ENCODE peak calls at places on chromosomes 16 and 17, in nine cellular contexts. S, Z, I, Q, Y, T, D, C and W are unnamed samples. For H3K4me1, the result is how much of the 10 kb centered on the place peaks cover.

GRCh38 chr16:61131447-61131846 is 904.8 kb downstream of the CDH8 start:
- DNase-seq in Z (no peak), D (no peak), I (no peak), C (no peak), Y (no peak), S (no peak), T (no peak), Q (no peak), W (no peak)

GRCh38 chr17:69501591-69502468 is 87.3 kb downstream of the MAP2K6 start:
- DNase-seq in S (peak), Y (peak), Z (no peak), Q (no peak), C (no peak), I (no peak), T (no peak), D (no peak), W (no peak)

GRCh38 chr16:67883872-67884261 is 818 bp upstream of the NRN1L start:
- DNase-seq in D (peak), T (peak), S (peak), Y (peak), Z (peak), C (no peak), Q (peak), I (no peak), W (peak)

GRCh38 chr16:17342031-17342430 is 128.7 kb downstream of the XYLT1 start:
- DNase-seq in C (no peak), D (peak), S (no peak), I (no peak), Q (no peak), T (no peak), Y (no peak), Z (no peak), W (no peak)

GRCh38 chr17:32609085-32609484 is 122.3 kb downstream of the CDK5R1 start:
- DNase-seq in Y (peak), Q (peak), Z (peak), D (peak), S (no peak), T (peak), I (no peak), C (peak), W (no peak)

GRCh38 chr16:52364500-52364899 is 182.4 kb downstream of the TOX3 start:
- DNase-seq in D (no peak), Y (no peak), C (no peak), S (no peak), Z (no peak), I (no peak), Q (no peak), T (no peak), W (no peak)

GRCh38 chr16:47561286-47561685 is 100.2 kb downstream of the PHKB start:
- DNase-seq in C (no peak), Y (no peak), D (no peak), Z (no peak), S (no peak), Q (no peak), T (no peak), I (no peak), W (no peak)

GRCh38 chr16:66874079-66874775 is 6.1 kb upstream of the PDP2 start:
- DNase-seq in C (no peak), I (no peak), Y (no peak), Q (no peak), Z (no peak), T (no peak), S (peak), D (no peak), W (no peak)

GRCh38 chr17:43367588-43368242 is 31.1 kb upstream of the ARL4D start:
- DNase-seq in D (peak), I (no peak), T (no peak), S (peak), Z (no peak), Q (peak), Y (no peak), C (no peak), W (no peak)

GRCh38 chr17:59763861-59764260 is 56.4 kb downstream of the VMP1 start:
- DNase-seq in T (no peak), Y (no peak), D (no peak), Z (no peak), C (no peak), Q (no peak), S (peak), I (no peak), W (no peak)

GRCh38 chr17:75684249-75684648 is 17.1 kb downstream of the SAP30BP start:
- DNase-seq in S (peak), D (no peak), T (no peak), C (no peak), Q (no peak), Y (no peak), I (no peak), Z (no peak), W (no peak)

GRCh38 chr17:13197586-13197985 is 179.8 kb upstream of the ELAC2 start:
- DNase-seq in C (no peak), Q (no peak), S (no peak), I (no peak), T (no peak), D (no peak), Y (no peak), Z (no peak), W (no peak)

GRCh38 chr17:40095356-40095943 is 4.9 kb downstream of the NR1D1 start:
- DNase-seq in Z (peak), C (peak), S (no peak), Q (no peak), D (no peak), I (no peak), T (no peak), Y (peak), W (peak)

GRCh38 chr16:10637337-10638037 is 57.1 kb upstream of the EMP2 start:
- DNase-seq in I (no peak), Z (no peak), D (no peak), T (no peak), Y (no peak), C (no peak), S (no peak), Q (no peak), W (no peak)

GRCh38 chr16:49183911-49184310 is 97.7 kb downstream of the CBLN1 start:
- DNase-seq in I (no peak), D (no peak), Q (no peak), Y (no peak), S (no peak), T (no peak), C (no peak), Z (no peak), W (no peak)

GRCh38 chr16:86300746-86301480 is 209.4 kb upstream of the FOXF1 start:
- DNase-seq in C (no peak), T (no peak), S (peak), D (peak), Y (no peak), Z (no peak), I (peak), Q (no peak), W (no peak)

GRCh38 chr16:85396879-85397871 is 215.9 kb upstream of the GSE1 start:
- DNase-seq in S (no peak), I (no peak), Q (peak), C (peak), T (peak), Y (no peak), Z (peak), D (peak), W (no peak)

GRCh38 chr17:39653662-39654331 is 11.4 kb upstream of the TCAP start:
- DNase-seq in C (peak), Z (peak), Y (peak), S (no peak), I (no peak), D (peak), Q (peak), T (peak), W (no peak)

GRCh38 chr17:27326051-27326450 is 32.1 kb downstream of the WSB1 start:
- DNase-seq in I (no peak), C (no peak), Z (no peak), S (no peak), D (no peak), T (no peak), Q (no peak), Y (no peak), W (peak)

GRCh38 chr17:16434662-16435061 is 19.3 kb downstream of the TRPV2 start:
- DNase-seq in T (no peak), Y (no peak), I (no peak), Q (no peak), S (no peak), Z (no peak), C (no peak), D (no peak), W (no peak)

GRCh38 chr16:4392382-4393242 is 21.0 kb downstream of the VASN start:
- DNase-seq in T (no peak), D (no peak), Z (peak), S (peak), C (peak), Y (peak), Q (peak), I (no peak), W (no peak)

GRCh38 chr16:84603115-84603816 is 14.6 kb downstream of the COTL1 start:
- DNase-seq in Y (peak), S (peak), Z (peak), I (peak), Q (peak), C (peak), D (peak), T (peak), W (no peak)

GRCh38 chr17:40727447-40728231 is 24.1 kb upstream of the KRT24 start:
- DNase-seq in T (no peak), C (no peak), Y (no peak), D (peak), S (peak), Q (peak), I (no peak), Z (no peak), W (no peak)

GRCh38 chr16:47851026-47851610 is 304.7 kb downstream of the ABCC12 start:
- DNase-seq in C (no peak), D (no peak), Z (no peak), T (no peak), Q (no peak), Y (no peak), I (no peak), S (no peak), W (peak)

DNA sequence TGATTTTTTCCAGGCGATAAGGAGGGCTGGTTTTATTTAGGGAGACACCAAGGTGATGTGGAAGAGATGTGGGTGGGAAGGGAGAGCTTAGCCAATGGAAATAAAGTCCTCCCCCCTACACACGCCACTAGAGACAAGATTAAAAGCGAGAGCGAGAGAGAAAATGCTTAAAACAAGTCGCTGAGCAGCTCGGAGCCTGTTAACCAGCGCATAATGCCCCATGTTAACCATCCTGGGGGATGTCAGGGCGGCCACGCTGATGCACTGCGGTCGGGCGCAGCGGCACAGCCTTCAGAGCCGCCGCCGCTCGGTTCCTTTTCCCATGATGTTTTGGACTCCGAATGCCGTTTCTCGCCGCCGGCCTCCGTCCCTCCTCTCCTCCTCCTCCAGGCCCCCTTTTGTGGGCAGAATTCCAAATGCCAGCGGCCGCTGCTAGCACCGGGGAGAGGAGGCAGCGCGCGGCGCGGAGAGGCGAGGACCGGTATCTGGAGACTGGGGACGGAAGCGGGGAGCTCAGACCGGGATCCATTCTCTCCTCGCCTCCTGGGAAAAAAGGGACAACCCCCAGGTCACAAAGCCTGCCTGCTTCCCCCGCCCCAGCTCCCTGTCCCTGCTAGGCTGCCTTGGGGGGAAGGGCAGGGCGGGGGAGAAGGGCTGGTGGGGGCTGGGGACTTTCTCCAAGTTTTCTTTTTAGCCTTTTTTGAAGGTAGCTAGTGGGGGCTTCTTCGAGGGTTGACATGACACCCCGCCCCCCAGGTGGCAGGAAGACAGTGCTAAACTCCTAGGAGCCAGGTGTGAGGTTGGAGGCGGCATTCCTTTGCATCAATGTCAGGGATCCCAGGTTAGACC is 98.1 kb upstream of the CCL2 start:
- DNase-seq in I (no peak), D (no peak), Y (no peak), T (no peak), Z (no peak), Q (no peak), C (no peak), S (no peak), W (peak)
- H3K4me3 ChIP-seq in I (no peak), D (no peak), Y (peak), T (no peak), Z (no peak), Q (no peak), C (no peak), S (no peak), W (no peak)

GRCh38 chr17:50545306-50545705 is 1.7 kb upstream of the SPATA20 start:
- DNase-seq in Y (no peak), Q (no peak), T (no peak), I (no peak), C (peak), D (no peak), S (no peak), Z (no peak), W (no peak)
- H3K4me1 ChIP-seq in Y (half or more), Q (under half), T (under half), I (half or more), C (half or more), D (under half), S (under half), Z (under half), W (under half)

DNA sequence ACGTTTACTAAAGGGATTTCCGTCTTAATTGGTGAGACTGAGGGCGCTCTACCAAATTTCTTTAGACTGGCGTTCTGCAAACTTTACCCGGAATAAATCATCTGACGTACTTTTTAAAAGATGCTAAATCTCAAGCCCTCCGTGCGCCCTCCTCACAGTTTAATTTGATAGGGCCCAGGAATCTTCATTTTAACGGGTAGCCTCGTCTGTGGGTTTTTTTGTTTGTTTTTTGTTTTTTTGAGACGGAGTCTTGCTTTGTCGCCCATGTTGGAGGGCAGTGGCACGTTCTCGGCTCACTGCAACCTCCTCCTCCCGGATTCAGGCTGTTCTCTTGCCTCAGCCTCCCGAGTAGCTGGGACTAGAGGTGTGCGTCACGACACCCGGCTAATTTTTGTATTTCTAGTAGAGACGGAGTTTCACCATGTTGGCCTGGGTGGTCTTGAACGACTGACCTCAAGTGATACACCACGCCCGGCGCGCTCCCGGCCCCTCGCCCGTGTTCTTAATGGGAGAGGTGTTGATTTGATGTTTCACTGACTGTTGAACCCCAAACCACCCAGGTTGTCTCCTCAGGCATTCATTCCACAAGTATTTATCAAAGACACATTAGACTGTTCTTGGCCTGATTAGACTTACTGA is 1.3 kb downstream of the CENPN start:
- DNase-seq in I (no peak), S (no peak), Q (no peak), D (peak), Y (no peak), C (no peak), T (no peak), Z (no peak), W (no peak)
- TF ChIP-seq CTCF in I (no peak), S (no peak), Q (no peak), D (no peak), Y (no peak), C (no peak), T (no peak), Z (no peak), W (no peak)

DNA sequence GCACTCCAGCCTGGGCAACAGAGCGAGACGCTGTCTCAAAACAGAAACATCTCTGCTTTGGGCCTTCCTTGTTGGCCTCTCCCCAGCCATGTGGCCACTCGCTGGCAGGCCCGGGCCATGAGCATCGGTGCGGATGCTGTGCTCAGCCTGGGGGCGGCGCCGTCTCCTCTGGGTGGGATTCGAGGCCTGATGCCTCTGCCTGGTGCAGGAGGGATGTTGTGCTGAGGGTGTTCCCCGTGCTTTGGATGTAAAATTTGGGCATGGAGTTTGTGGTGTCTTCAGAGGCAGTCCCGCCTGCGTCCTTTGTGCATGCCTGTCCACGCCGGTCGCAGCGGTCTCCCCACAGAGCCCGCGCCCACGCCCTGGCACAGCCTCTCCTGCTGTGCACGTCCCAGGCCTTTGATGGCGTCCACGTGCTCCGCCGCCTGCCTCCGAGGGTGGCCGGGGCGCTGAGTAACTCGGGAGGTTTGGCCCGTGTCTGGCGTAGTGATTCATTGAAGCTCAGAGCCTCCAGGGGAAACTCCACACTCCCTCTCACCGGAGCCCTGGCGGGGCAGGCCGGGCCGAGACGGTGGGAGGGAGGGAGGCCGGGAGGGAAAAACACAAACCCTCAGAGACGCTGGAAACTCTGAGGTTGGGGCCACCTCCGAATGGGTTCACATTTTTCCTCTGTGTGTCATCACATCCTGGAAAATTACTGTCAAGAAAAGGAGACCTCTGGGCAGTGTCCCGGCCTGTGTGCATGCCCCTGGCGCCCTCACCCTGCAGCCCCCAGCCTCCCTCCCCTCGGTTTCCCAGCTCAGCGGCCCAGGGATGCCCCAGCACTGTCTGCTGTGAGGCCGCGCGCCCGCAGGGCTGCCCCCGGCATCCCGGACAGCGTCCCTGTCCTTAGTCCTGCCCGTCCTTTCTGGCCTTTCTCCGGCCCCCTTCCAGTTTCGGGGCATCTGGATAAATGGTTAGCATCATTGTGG is 19.0 kb downstream of the CENPX start:
- DNase-seq in D (peak), T (peak), Y (no peak), I (no peak), C (no peak), Z (peak), S (peak), Q (peak), W (no peak)
- H3K4me3 ChIP-seq in D (no peak), T (no peak), Y (no peak), I (no peak), C (no peak), Z (no peak), S (no peak), Q (no peak), W (peak)

DNA sequence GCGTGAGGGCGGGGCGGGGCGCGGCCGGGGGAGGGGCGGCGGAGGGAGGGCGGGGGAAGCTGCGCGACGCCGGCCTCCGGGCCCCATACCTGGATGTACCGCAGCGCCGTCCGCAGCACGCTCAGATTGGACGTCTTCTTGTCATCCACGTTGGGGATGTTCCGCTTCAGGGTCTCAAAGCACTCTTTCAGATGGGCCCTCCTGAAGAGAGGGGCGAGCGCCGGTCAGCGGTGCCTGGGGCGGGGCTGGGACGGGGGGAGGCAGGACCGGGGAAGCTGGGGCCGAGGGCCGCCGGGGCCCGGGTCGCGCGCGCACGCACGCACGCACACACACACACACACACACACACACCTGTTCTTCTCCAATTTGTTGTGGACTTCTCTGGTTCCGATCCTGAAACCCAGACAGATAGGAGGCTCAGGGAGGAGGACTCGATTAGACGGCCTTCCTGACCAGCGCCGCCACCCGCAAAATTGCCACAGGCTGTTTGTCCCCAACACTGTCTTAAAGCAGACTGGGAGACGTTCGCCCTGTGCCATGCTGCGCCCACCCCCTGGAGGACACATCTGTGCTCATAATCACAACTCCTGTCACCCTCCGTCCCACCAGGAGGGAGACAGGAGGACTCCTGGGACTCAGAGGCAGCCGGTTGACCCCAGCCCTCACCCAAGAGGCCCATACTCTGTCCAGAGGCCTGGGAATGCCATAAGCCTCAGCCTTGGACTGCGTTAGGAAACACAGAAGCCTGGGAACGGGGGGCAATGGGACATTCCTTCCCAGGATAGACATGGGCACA is 6.7 kb downstream of the MNT start:
- DNase-seq in T (no peak), D (no peak), Q (no peak), Y (no peak), C (peak), S (no peak), I (peak), Z (peak), W (no peak)
- H3K4me1 ChIP-seq in T (half or more), D (half or more), Q (under half), Y (half or more), C (half or more), S (under half), I (half or more), Z (half or more), W (half or more)